ENCODE peak calls at places on chromosome 13, in nine cellular contexts. One of them, this sample, is unnamed.

GRCh38 chr13:28322256-28322895 is 172.6 kb downstream of the FLT1 start:
- DNase-seq in fibroblast of lung: no peak
- DNase-seq in bronchial epithelial cell: no peak
- DNase-seq in uterus: no peak
- DNase-seq in CD4-positive, alpha-beta memory T cell: no peak
- DNase-seq in AG04449: no peak
- DNase-seq in Peyer's patch: no peak
- DNase-seq in CD4-positive, CD25-positive, alpha-beta regulatory T cell: no peak
- DNase-seq in CD8-positive, alpha-beta T cell: no peak
- DNase-seq in this sample: no peak

GRCh38 chr13:54317722-54318121 is 1289.1 kb downstream of the OLFM4 start:
- DNase-seq in CD8-positive, alpha-beta T cell: no peak
- DNase-seq in Peyer's patch: no peak
- DNase-seq in AG04449: no peak
- DNase-seq in CD4-positive, CD25-positive, alpha-beta regulatory T cell: no peak
- DNase-seq in fibroblast of lung: no peak
- DNase-seq in uterus: no peak
- DNase-seq in bronchial epithelial cell: no peak
- DNase-seq in CD4-positive, alpha-beta memory T cell: no peak
- DNase-seq in this sample: no peak

GRCh38 chr13:49935171-49936084 is 712 bp downstream of the SPRYD7 start:
- DNase-seq in CD4-positive, alpha-beta memory T cell: peak; percentile 27
- DNase-seq in CD8-positive, alpha-beta T cell: peak; percentile 35
- DNase-seq in Peyer's patch: peak; percentile 28
- DNase-seq in CD4-positive, CD25-positive, alpha-beta regulatory T cell: peak; percentile 41
- DNase-seq in bronchial epithelial cell: peak; percentile 82
- DNase-seq in uterus: no peak
- DNase-seq in AG04449: no peak
- DNase-seq in fibroblast of lung: peak; percentile 51
- DNase-seq in this sample: peak; percentile 9

GRCh38 chr13:83738407-83738806 is 143.9 kb downstream of the SLITRK1 start:
- DNase-seq in uterus: no peak
- DNase-seq in CD4-positive, CD25-positive, alpha-beta regulatory T cell: no peak
- DNase-seq in bronchial epithelial cell: no peak
- DNase-seq in CD4-positive, alpha-beta memory T cell: no peak
- DNase-seq in fibroblast of lung: no peak
- DNase-seq in AG04449: no peak
- DNase-seq in Peyer's patch: no peak
- DNase-seq in CD8-positive, alpha-beta T cell: no peak
- DNase-seq in this sample: no peak

GRCh38 chr13:33152389-33152788 is 133.2 kb downstream of the STARD13 start:
- DNase-seq in fibroblast of lung: no peak
- DNase-seq in Peyer's patch: no peak
- DNase-seq in uterus: no peak
- DNase-seq in AG04449: no peak
- DNase-seq in CD4-positive, alpha-beta memory T cell: no peak
- DNase-seq in CD8-positive, alpha-beta T cell: no peak
- DNase-seq in CD4-positive, CD25-positive, alpha-beta regulatory T cell: no peak
- DNase-seq in bronchial epithelial cell: no peak
- DNase-seq in this sample: no peak

GRCh38 chr13:39311619-39312018 is 273.4 kb downstream of the NHLRC3 start:
- DNase-seq in CD4-positive, alpha-beta memory T cell: no peak
- DNase-seq in CD4-positive, CD25-positive, alpha-beta regulatory T cell: no peak
- DNase-seq in Peyer's patch: no peak
- DNase-seq in AG04449: no peak
- DNase-seq in CD8-positive, alpha-beta T cell: no peak
- DNase-seq in uterus: no peak
- DNase-seq in bronchial epithelial cell: no peak
- DNase-seq in fibroblast of lung: peak; percentile 20
- DNase-seq in this sample: no peak

GRCh38 chr13:112818698-112819045 is 128.8 kb downstream of the ATP11A start:
- DNase-seq in CD8-positive, alpha-beta T cell: no peak
- DNase-seq in fibroblast of lung: no peak
- DNase-seq in Peyer's patch: no peak
- DNase-seq in AG04449: no peak
- DNase-seq in uterus: no peak
- DNase-seq in CD4-positive, CD25-positive, alpha-beta regulatory T cell: no peak
- DNase-seq in CD4-positive, alpha-beta memory T cell: no peak
- DNase-seq in bronchial epithelial cell: no peak
- DNase-seq in this sample: no peak

GRCh38 chr13:113351514-113352026 is 12.4 kb downstream of the GRTP1 start:
- DNase-seq in CD4-positive, CD25-positive, alpha-beta regulatory T cell: no peak
- DNase-seq in CD8-positive, alpha-beta T cell: no peak
- DNase-seq in Peyer's patch: no peak
- DNase-seq in bronchial epithelial cell: no peak
- DNase-seq in CD4-positive, alpha-beta memory T cell: no peak
- DNase-seq in fibroblast of lung: peak; percentile 22
- DNase-seq in AG04449: no peak
- DNase-seq in uterus: no peak
- DNase-seq in this sample: no peak

GRCh38 chr13:18956473-18957078 is 225.0 kb downstream of the TUBA3C start:
- DNase-seq in CD8-positive, alpha-beta T cell: no peak
- DNase-seq in uterus: no peak
- DNase-seq in bronchial epithelial cell: no peak
- DNase-seq in CD4-positive, CD25-positive, alpha-beta regulatory T cell: no peak
- DNase-seq in CD4-positive, alpha-beta memory T cell: no peak
- DNase-seq in Peyer's patch: no peak
- DNase-seq in fibroblast of lung: no peak
- DNase-seq in AG04449: no peak
- DNase-seq in this sample: no peak

GRCh38 chr13:18959996-18960395 is 221.6 kb downstream of the TUBA3C start:
- DNase-seq in CD4-positive, CD25-positive, alpha-beta regulatory T cell: no peak
- DNase-seq in CD4-positive, alpha-beta memory T cell: no peak
- DNase-seq in AG04449: no peak
- DNase-seq in fibroblast of lung: no peak
- DNase-seq in CD8-positive, alpha-beta T cell: no peak
- DNase-seq in uterus: no peak
- DNase-seq in bronchial epithelial cell: no peak
- DNase-seq in Peyer's patch: no peak
- DNase-seq in this sample: no peak

GRCh38 chr13:18961383-18962117 is 220.1 kb downstream of the TUBA3C start:
- DNase-seq in CD4-positive, alpha-beta memory T cell: no peak
- DNase-seq in AG04449: no peak
- DNase-seq in uterus: no peak
- DNase-seq in CD8-positive, alpha-beta T cell: no peak
- DNase-seq in fibroblast of lung: no peak
- DNase-seq in bronchial epithelial cell: no peak
- DNase-seq in CD4-positive, CD25-positive, alpha-beta regulatory T cell: no peak
- DNase-seq in Peyer's patch: no peak
- DNase-seq in this sample: no peak

GRCh38 chr13:18960637-18961227 is 220.9 kb downstream of the TUBA3C start:
- DNase-seq in fibroblast of lung: no peak
- DNase-seq in CD4-positive, alpha-beta memory T cell: no peak
- DNase-seq in bronchial epithelial cell: no peak
- DNase-seq in CD8-positive, alpha-beta T cell: no peak
- DNase-seq in CD4-positive, CD25-positive, alpha-beta regulatory T cell: no peak
- DNase-seq in AG04449: no peak
- DNase-seq in Peyer's patch: no peak
- DNase-seq in uterus: no peak
- DNase-seq in this sample: no peak

DNA sequence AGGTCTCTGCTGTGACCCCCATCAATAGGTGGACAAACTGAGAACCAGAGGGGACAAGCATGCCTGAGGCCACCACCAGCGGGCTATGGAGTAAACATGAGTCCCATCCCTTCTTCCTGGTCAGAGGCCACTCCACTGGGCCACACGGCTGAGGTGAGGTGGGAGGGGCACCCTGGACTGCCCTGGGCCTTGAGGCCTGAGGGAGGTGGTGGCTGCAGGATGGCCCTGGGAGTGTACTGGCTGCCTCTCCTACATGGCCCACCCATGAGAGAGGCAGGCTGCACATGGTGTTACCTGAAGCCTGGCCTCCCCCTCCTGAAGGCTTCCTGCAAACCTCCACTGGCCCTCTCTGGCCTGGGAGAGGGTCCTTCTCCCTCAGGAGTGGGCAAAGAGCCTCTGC is 222.4 kb downstream of the TUBA3C start:
- DNase-seq in Peyer's patch: no peak
- DNase-seq in CD8-positive, alpha-beta T cell: no peak
- DNase-seq in AG04449: no peak
- DNase-seq in CD4-positive, alpha-beta memory T cell: no peak
- DNase-seq in fibroblast of lung: no peak
- DNase-seq in bronchial epithelial cell: no peak
- DNase-seq in uterus: no peak
- DNase-seq in CD4-positive, CD25-positive, alpha-beta regulatory T cell: no peak
- DNase-seq in this sample: no peak
- H3K4me3 ChIP-seq in Peyer's patch: no peak overlapping the region
- H3K4me3 ChIP-seq in CD8-positive, alpha-beta T cell: no peak overlapping the region
- H3K4me3 ChIP-seq in AG04449: no peak overlapping the region
- H3K4me3 ChIP-seq in CD4-positive, alpha-beta memory T cell: no peak overlapping the region
- H3K4me3 ChIP-seq in fibroblast of lung: no peak overlapping the region
- H3K4me3 ChIP-seq in bronchial epithelial cell: no peak overlapping the region
- H3K4me3 ChIP-seq in uterus: no peak overlapping the region
- H3K4me3 ChIP-seq in CD4-positive, CD25-positive, alpha-beta regulatory T cell: no peak overlapping the region
- H3K4me3 ChIP-seq in this sample: no peak overlapping the region

DNA sequence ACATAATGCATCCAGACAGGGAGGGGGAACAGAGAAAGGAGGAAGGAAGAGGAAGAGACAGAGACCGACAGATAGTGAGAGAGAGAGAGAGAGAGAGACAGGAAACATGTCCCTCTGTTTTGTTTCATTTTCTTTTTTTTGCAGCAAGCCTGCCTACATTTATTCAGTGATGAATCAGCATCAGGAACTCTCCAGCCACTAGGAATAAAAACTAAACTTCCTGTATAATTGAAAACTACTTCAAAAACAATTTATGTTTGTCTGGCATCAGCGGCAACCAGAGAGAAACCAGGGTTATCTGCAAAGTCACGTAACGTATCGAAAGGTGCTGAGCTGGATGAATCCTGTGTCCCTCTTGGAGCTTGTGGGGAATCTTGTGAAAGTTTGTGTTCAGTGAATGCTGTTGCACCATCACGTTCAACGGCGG is 148.6 kb upstream of the SOX21 start:
- DNase-seq in CD4-positive, alpha-beta memory T cell: peak; percentile 23
- DNase-seq in CD8-positive, alpha-beta T cell: no peak
- DNase-seq in Peyer's patch: no peak
- DNase-seq in fibroblast of lung: peak; percentile 38
- DNase-seq in uterus: no peak
- DNase-seq in AG04449: no peak
- DNase-seq in CD4-positive, CD25-positive, alpha-beta regulatory T cell: peak; percentile 56
- DNase-seq in bronchial epithelial cell: peak; percentile 26
- DNase-seq in this sample: peak; percentile 4
- H3K4me3 ChIP-seq in CD4-positive, alpha-beta memory T cell: peak overlapping the region; percentile 5
- H3K4me3 ChIP-seq in CD8-positive, alpha-beta T cell: peak overlapping the region; percentile 42
- H3K4me3 ChIP-seq in Peyer's patch: peak overlapping the region; percentile 32
- H3K4me3 ChIP-seq in fibroblast of lung: peak overlapping the region; percentile 54
- H3K4me3 ChIP-seq in uterus: peak overlapping the region; percentile 8
- H3K4me3 ChIP-seq in AG04449: no peak overlapping the region
- H3K4me3 ChIP-seq in CD4-positive, CD25-positive, alpha-beta regulatory T cell: peak overlapping the region; percentile 89
- H3K4me3 ChIP-seq in bronchial epithelial cell: peak overlapping the region; percentile 3
- H3K4me3 ChIP-seq in this sample: no peak overlapping the region

GRCh38 chr13:78215458-78215857 is 296.8 kb upstream of the EDNRB start:
- DNase-seq in CD4-positive, CD25-positive, alpha-beta regulatory T cell: no peak
- DNase-seq in CD4-positive, alpha-beta memory T cell: no peak
- DNase-seq in CD8-positive, alpha-beta T cell: no peak
- DNase-seq in uterus: no peak
- DNase-seq in AG04449: no peak
- DNase-seq in Peyer's patch: no peak
- DNase-seq in fibroblast of lung: no peak
- DNase-seq in bronchial epithelial cell: no peak
- DNase-seq in this sample: no peak
- H3K4me3 ChIP-seq in CD4-positive, CD25-positive, alpha-beta regulatory T cell: no peak overlapping the region
- H3K4me3 ChIP-seq in CD4-positive, alpha-beta memory T cell: no peak overlapping the region
- H3K4me3 ChIP-seq in CD8-positive, alpha-beta T cell: no peak overlapping the region
- H3K4me3 ChIP-seq in uterus: no peak overlapping the region
- H3K4me3 ChIP-seq in AG04449: no peak overlapping the region
- H3K4me3 ChIP-seq in Peyer's patch: no peak overlapping the region
- H3K4me3 ChIP-seq in fibroblast of lung: no peak overlapping the region
- H3K4me3 ChIP-seq in bronchial epithelial cell: no peak overlapping the region
- H3K4me3 ChIP-seq in this sample: no peak overlapping the region

GRCh38 chr13:99287544-99287943 is 19.7 kb downstream of the GPR183 start:
- DNase-seq in CD4-positive, CD25-positive, alpha-beta regulatory T cell: no peak
- DNase-seq in bronchial epithelial cell: no peak
- DNase-seq in Peyer's patch: no peak
- DNase-seq in CD8-positive, alpha-beta T cell: no peak
- DNase-seq in uterus: no peak
- DNase-seq in fibroblast of lung: no peak
- DNase-seq in CD4-positive, alpha-beta memory T cell: no peak
- DNase-seq in AG04449: no peak
- DNase-seq in this sample: no peak
- H3K4me3 ChIP-seq in CD4-positive, CD25-positive, alpha-beta regulatory T cell: no peak overlapping the region
- H3K4me3 ChIP-seq in bronchial epithelial cell: no peak overlapping the region
- H3K4me3 ChIP-seq in Peyer's patch: no peak overlapping the region
- H3K4me3 ChIP-seq in CD8-positive, alpha-beta T cell: no peak overlapping the region
- H3K4me3 ChIP-seq in uterus: no peak overlapping the region
- H3K4me3 ChIP-seq in fibroblast of lung: no peak overlapping the region
- H3K4me3 ChIP-seq in CD4-positive, alpha-beta memory T cell: no peak overlapping the region
- H3K4me3 ChIP-seq in AG04449: no peak overlapping the region
- H3K4me3 ChIP-seq in this sample: no peak overlapping the region

DNA sequence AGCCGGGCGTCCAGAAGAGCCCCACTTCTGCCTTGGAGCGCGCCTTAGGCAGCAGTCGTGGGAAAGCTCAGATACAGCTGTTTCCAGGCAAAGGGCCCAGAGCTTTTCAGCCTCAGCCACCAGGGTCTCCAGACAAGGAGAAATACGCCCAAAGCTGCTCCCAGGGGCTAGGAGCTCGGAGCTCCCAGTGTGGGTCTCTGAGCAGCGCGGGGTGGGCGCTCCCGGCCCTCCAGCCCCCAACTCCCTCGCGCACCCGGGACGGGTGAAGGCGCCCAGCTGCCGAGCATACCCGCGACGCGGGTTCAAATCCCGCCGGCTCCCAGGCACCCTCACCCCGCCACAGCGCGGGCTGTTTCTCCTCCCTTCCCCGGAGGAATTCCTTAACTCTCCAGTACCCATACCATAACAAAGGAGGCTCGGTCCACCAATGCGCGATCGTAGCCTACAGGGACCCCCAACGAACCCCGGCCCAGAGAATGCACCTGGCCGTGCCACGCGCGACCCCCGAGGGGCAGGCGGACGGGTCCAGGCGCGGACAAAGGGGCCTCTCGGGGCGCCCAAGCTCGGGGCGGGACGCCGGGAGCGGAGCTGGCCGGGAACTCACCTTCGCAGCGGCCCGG is 507 bp downstream of the COL4A1 start:
- DNase-seq in AG04449: no peak
- DNase-seq in bronchial epithelial cell: no peak
- DNase-seq in CD8-positive, alpha-beta T cell: no peak
- DNase-seq in uterus: peak; percentile 46
- DNase-seq in fibroblast of lung: peak; percentile 68
- DNase-seq in CD4-positive, alpha-beta memory T cell: no peak
- DNase-seq in CD4-positive, CD25-positive, alpha-beta regulatory T cell: no peak
- DNase-seq in Peyer's patch: no peak
- DNase-seq in this sample: no peak
- H3K4me3 ChIP-seq in AG04449: peak overlapping the region; percentile 78
- H3K4me3 ChIP-seq in bronchial epithelial cell: peak overlapping the region; percentile 57
- H3K4me3 ChIP-seq in CD8-positive, alpha-beta T cell: no peak overlapping the region
- H3K4me3 ChIP-seq in uterus: peak overlapping the region; percentile 85
- H3K4me3 ChIP-seq in fibroblast of lung: peak overlapping the region; percentile 66
- H3K4me3 ChIP-seq in CD4-positive, alpha-beta memory T cell: no peak overlapping the region
- H3K4me3 ChIP-seq in CD4-positive, CD25-positive, alpha-beta regulatory T cell: no peak overlapping the region
- H3K4me3 ChIP-seq in Peyer's patch: peak overlapping the region; percentile 79
- H3K4me3 ChIP-seq in this sample: no peak overlapping the region

GRCh38 chr13:44259045-44260042 is 114.3 kb upstream of the SERP2 start:
- DNase-seq in CD4-positive, CD25-positive, alpha-beta regulatory T cell: peak; percentile 64
- DNase-seq in bronchial epithelial cell: peak; percentile 74
- DNase-seq in uterus: no peak
- DNase-seq in CD4-positive, alpha-beta memory T cell: peak; percentile 44
- DNase-seq in Peyer's patch: peak; percentile 87
- DNase-seq in AG04449: no peak
- DNase-seq in fibroblast of lung: peak; percentile 45
- DNase-seq in CD8-positive, alpha-beta T cell: peak; percentile 84
- DNase-seq in this sample: no peak
- H3K4me3 ChIP-seq in CD4-positive, CD25-positive, alpha-beta regulatory T cell: peak overlapping the region; percentile 59
- H3K4me3 ChIP-seq in bronchial epithelial cell: no peak overlapping the region
- H3K4me3 ChIP-seq in uterus: no peak overlapping the region
- H3K4me3 ChIP-seq in CD4-positive, alpha-beta memory T cell: no peak overlapping the region
- H3K4me3 ChIP-seq in Peyer's patch: no peak overlapping the region
- H3K4me3 ChIP-seq in AG04449: no peak overlapping the region
- H3K4me3 ChIP-seq in fibroblast of lung: no peak overlapping the region
- H3K4me3 ChIP-seq in CD8-positive, alpha-beta T cell: no peak overlapping the region
- H3K4me3 ChIP-seq in this sample: no peak overlapping the region